ENCODE peak calls at places on chromosomes 13 and 19, in eight cellular contexts. S is heart left ventricle, V is uterus, G is cardiac muscle cell, B is fibroblast of lung, R is ovary, C is right lobe of liver, I is upper lobe of left lung. E is an unnamed sample.
A peak's percentile ranks its signal among the peaks of the same experiment; 100 is the strongest.

GRCh38 chr19:46080561-46080960 is 39.8 kb upstream of the IGFL4 start:
- DNase-seq in V (peak; percentile 80), C (peak; percentile 52), B (peak; percentile 56), S (no peak), R (no peak), I (no peak), G (peak; percentile 94), E (no peak)

GRCh38 chr13:74062933-74063332 is 71.3 kb downstream of the KLF12 start:
- DNase-seq in V (peak; percentile 59), R (peak; percentile 33), I (no peak), B (peak; percentile 67), C (peak; percentile 22), S (peak; percentile 75), G (peak; percentile 70), E (peak; percentile 80)

GRCh38 chr19:51123381-51124186 is 1.1 kb upstream of the SIGLEC9 start:
- DNase-seq in G (no peak), S (no peak), I (no peak), C (no peak), B (no peak), V (no peak), R (no peak), E (no peak)

GRCh38 chr19:5951338-5951861 is 26.5 kb downstream of the RANBP3 start:
- DNase-seq in C (no peak), S (peak; percentile 53), I (no peak), V (no peak), R (no peak), B (no peak), G (no peak), E (no peak)

GRCh38 chr13:114151031-114151430 is 18.6 kb upstream of the RASA3 start:
- DNase-seq in G (no peak), V (no peak), B (no peak), S (no peak), R (no peak), I (no peak), C (no peak), E (no peak)

GRCh38 chr13:33462109-33462508 is 176.6 kb upstream of the STARD13 start:
- DNase-seq in B (no peak), C (no peak), V (no peak), I (no peak), G (no peak), R (no peak), S (no peak), E (no peak)

GRCh38 chr19:2244122-2244411 is 5.1 kb upstream of the AMH start:
- DNase-seq in B (no peak), G (no peak), C (no peak), I (peak; percentile 64), R (no peak), S (no peak), V (no peak), E (no peak)

GRCh38 chr19:30161770-30162169 is 210.4 kb upstream of the ZNF536 start:
- DNase-seq in C (no peak), S (no peak), B (no peak), I (no peak), R (no peak), V (no peak), G (no peak), E (no peak)

GRCh38 chr19:17332677-17333581 is 1.7 kb downstream of the ANO8 start:
- DNase-seq in I (peak; percentile 82), B (peak; percentile 52), R (no peak), S (no peak), V (no peak), C (no peak), G (peak; percentile 65), E (no peak)

GRCh38 chr19:17332360-17332676 is 2.3 kb downstream of the ANO8 start:
- DNase-seq in I (no peak), S (no peak), C (no peak), R (no peak), B (no peak), V (no peak), G (no peak), E (no peak)

GRCh38 chr19:17335575-17335974 is 920 bp upstream of the ANO8 start:
- DNase-seq in V (no peak), G (no peak), R (no peak), C (no peak), I (no peak), B (no peak), S (no peak), E (no peak)

GRCh38 chr19:17334414-17335409 is at the start of gene ANO8:
- DNase-seq in G (peak; percentile 100), I (peak; percentile 96), R (peak; percentile 92), S (peak; percentile 97), B (peak; percentile 99), V (peak; percentile 91), C (peak; percentile 91), E (peak; percentile 97)

DNA sequence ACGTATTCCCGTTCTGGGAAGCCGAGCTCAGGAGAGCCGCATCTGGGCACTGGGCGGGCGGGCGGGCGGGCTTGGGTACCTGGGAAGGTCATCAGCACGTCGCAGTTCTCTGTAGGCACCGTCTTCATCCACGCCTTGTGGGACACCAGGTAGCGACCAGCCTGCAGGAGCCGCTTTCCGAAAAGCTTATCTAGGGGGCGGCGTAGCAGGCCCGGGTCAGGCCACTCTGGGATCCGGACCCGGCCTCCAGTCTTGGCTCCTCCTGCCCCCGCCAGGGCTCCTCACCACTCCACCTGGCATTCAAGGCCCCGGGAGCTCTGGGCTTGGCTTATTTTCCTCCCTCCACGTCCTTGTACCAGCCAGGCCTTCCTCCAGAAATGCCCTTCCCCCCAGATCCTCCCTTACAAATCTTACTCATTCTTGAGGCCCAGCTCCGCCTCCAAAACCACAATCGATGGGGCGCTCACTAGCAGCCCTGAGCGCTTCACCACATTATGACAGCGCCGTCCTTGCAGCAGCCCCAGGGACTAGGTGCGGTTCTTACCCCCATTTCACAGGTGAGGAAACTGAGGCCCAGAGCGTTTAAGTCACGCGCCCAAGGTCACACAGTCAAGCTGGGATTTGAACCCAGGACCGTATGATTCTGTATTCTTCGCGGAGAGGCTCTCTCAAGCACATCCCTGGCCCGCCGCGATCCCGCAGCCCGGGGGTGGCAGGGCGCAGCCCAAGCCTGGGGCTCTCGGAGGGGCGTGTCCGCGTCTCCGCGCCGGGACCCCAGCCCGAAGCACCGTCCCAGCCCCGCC is 843 bp downstream of the ANO8 start:
- DNase-seq in B (peak; percentile 82), I (peak; percentile 48), R (no peak), V (no peak), G (peak; percentile 89), S (no peak), C (no peak), E (no peak)
- H3K27ac ChIP-seq in B (peak overlapping the region; percentile 45), I (peak overlapping the region; percentile 69), R (no peak overlapping the region), V (peak overlapping the region; percentile 30), G (peak overlapping the region; percentile 63), S (peak overlapping the region; percentile 81), C (no peak overlapping the region), E (peak overlapping the region; percentile 68)

GRCh38 chr13:75621147-75621546 is 15.0 kb upstream of the LMO7 start:
- DNase-seq in S (no peak), V (no peak), B (no peak), R (no peak), G (peak; percentile 37), C (no peak), I (no peak), E (no peak)
- H3K27ac ChIP-seq in S (no peak overlapping the region), V (no peak overlapping the region), B (no peak overlapping the region), R (no peak overlapping the region), G (no peak overlapping the region), C (no peak overlapping the region), I (no peak overlapping the region), E (no peak overlapping the region)

GRCh38 chr19:40348125-40348913 is at the start of the genes C19orf47 and PLD3:
- DNase-seq in S (peak; percentile 100), G (peak; percentile 100), I (peak; percentile 99), B (peak; percentile 99), C (peak; percentile 100), R (peak; percentile 99), V (peak; percentile 99), E (peak; percentile 99)

GRCh38 chr19:40347476-40348124 is 597 bp downstream of the C19orf47 start:
- DNase-seq in V (no peak), R (no peak), S (no peak), B (no peak), G (no peak), C (no peak), I (no peak), E (no peak)

GRCh38 chr19:40344422-40344821 is 3.8 kb downstream of the C19orf47 start:
- DNase-seq in I (no peak), V (no peak), R (no peak), C (no peak), G (no peak), B (no peak), S (peak; percentile 51), E (no peak)

DNA sequence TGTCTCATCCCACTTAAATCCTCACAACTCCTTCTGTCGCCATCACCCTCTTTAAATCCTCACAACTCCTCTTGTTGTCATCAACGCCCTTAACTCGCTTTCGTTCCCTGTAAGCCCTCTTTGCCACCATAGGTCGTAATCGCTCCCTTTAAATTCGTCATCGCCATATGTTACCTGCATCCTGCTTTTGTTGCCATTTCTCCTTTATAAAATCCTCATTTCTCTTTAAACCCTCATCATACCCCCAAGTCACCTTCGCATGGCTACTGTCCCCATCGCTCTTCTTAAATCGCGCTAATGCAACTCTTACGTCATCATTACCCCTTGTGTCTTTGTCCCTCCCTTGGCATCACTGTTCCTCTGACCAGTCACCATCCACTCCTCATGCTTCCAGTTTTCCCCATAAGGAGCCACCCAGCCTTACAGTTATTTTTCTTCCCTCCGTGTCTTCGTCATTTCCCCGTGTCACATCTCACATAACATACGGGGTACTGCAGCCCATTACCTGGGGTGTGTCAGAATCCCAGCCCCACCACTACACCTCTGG is 539 bp downstream of the PLD3 start:
- DNase-seq in S (no peak), V (no peak), R (no peak), C (no peak), I (no peak), G (peak; percentile 48), B (peak; percentile 65), E (peak; percentile 18)
- H3K27ac ChIP-seq in S (peak overlapping the region; percentile 84), V (peak overlapping the region; percentile 68), R (peak overlapping the region; percentile 51), C (peak overlapping the region; percentile 37), I (peak overlapping the region; percentile 83), G (no peak overlapping the region), B (peak overlapping the region; percentile 82), E (peak overlapping the region; percentile 79)

GRCh38 chr19:16569609-16570320 is 2.5 kb downstream of the SLC35E1 start:
- DNase-seq in I (no peak), B (no peak), G (no peak), V (no peak), R (no peak), C (no peak), S (no peak), E (no peak)
- H3K27ac ChIP-seq in I (peak overlapping the region; percentile 75), B (no peak overlapping the region), G (no peak overlapping the region), V (no peak overlapping the region), R (no peak overlapping the region), C (no peak overlapping the region), S (no peak overlapping the region), E (no peak overlapping the region)

GRCh38 chr13:109180905-109181425 is 551.6 kb downstream of the MYO16 start:
- DNase-seq in B (peak; percentile 83), C (no peak), R (no peak), V (no peak), S (no peak), I (no peak), G (peak; percentile 65), E (no peak)
- H3K27ac ChIP-seq in B (peak overlapping the region; percentile 61), C (no peak overlapping the region), R (no peak overlapping the region), V (no peak overlapping the region), S (no peak overlapping the region), I (no peak overlapping the region), G (no peak overlapping the region), E (no peak overlapping the region)

GRCh38 chr13:68588623-68589022 is 1358.5 kb upstream of the PCDH9 start:
- DNase-seq in G (no peak), I (no peak), C (no peak), R (no peak), S (no peak), B (no peak), V (no peak), E (no peak)
- H3K27ac ChIP-seq in G (no peak overlapping the region), I (no peak overlapping the region), C (no peak overlapping the region), R (no peak overlapping the region), S (no peak overlapping the region), B (no peak overlapping the region), V (no peak overlapping the region), E (no peak overlapping the region)

E was measured in heart right ventricle.